ENCODE peak calls at places on chromosomes 12 and 14, in eight cellular contexts. P, N, U, I, H, T, B and Y are unnamed samples.

GRCh38 chr12:68521321-68521839 is 89.3 kb upstream of the RAP1B start:
- DNase-seq in P (peak), N (no peak), U (no peak), I (no peak), H (no peak), T (no peak), B (no peak), Y (peak)

GRCh38 chr12:91406920-91407341 is 224.3 kb upstream of the DCN start:
- DNase-seq in P (peak), N (no peak), U (no peak), I (no peak), H (no peak), T (no peak), B (peak), Y (peak)

GRCh38 chr12:69171881-69172280 is 67.5 kb upstream of the CPSF6 start:
- DNase-seq in P (no peak), N (no peak), U (no peak), I (no peak), H (no peak), T (no peak), B (no peak), Y (no peak)

GRCh38 chr14:74865156-74865555 is 10.8 kb downstream of the PROX2 start:
- DNase-seq in P (no peak), N (no peak), U (no peak), I (no peak), H (no peak), T (no peak), B (no peak), Y (no peak)

GRCh38 chr14:22383515-22384166 is 205.4 kb downstream of the DAD1 start:
- DNase-seq in P (no peak), N (peak), U (no peak), I (no peak), H (no peak), T (no peak), B (no peak), Y (no peak)

GRCh38 chr12:56634837-56635538 is 4.9 kb upstream of the BAZ2A start:
- DNase-seq in P (peak), N (peak), U (no peak), I (peak), H (peak), T (peak), B (peak), Y (peak)

GRCh38 chr14:101183376-101184103 is 280.0 kb upstream of the RTL1 start:
- DNase-seq in P (no peak), N (no peak), U (no peak), I (no peak), H (no peak), T (peak), B (no peak), Y (no peak)

GRCh38 chr12:112979281-112979680 is 962 bp downstream of the OAS2 start:
- DNase-seq in P (peak), N (peak), U (no peak), I (no peak), H (no peak), T (no peak), B (peak), Y (peak)

GRCh38 chr12:69671597-69671996 is 27.5 kb downstream of the BEST3 start:
- DNase-seq in P (no peak), N (no peak), U (no peak), I (no peak), H (no peak), T (no peak), B (no peak), Y (no peak)

DNA sequence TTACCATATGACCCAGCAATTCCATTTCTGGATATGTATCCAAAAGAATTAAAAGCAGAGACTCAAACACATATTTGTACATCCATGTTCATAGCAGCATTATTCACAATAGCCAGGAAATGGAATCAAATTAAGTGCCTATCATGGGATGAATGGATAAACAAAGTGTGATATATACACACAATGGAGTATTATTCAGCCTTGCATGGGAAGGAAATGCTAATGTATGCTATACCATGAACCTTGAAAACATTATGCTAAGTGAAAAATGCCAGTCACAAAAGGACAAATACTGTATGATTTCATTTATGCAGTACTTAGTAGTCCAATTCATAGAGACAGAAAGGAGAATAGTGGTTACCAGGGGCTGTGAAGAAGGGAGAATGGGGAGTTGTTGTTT is 32.1 kb upstream of the CSRNP2 start:
- DNase-seq in P (no peak), N (no peak), U (no peak), I (no peak), H (no peak), T (no peak), B (no peak), Y (no peak)
- TF ChIP-seq CTCF in P (no peak), N (no peak), U (no peak), I (no peak), H (no peak), T (no peak), B (no peak), Y (no peak)

GRCh38 chr14:59377991-59378720 is 87.0 kb downstream of the GPR135 start:
- DNase-seq in P (no peak), N (no peak), U (no peak), I (no peak), H (no peak), T (no peak), B (no peak), Y (no peak)
- H3K27ac ChIP-seq in P (no peak), N (peak), U (no peak), I (no peak), H (no peak), T (no peak), B (peak), Y (no peak)

GRCh38 chr14:92941531-92941930 is 18.6 kb downstream of the CHGA start:
- DNase-seq in P (no peak), N (no peak), U (no peak), I (no peak), H (peak), T (no peak), B (no peak), Y (no peak)

GRCh38 chr14:92942136-92942535 is 19.2 kb downstream of the CHGA start:
- DNase-seq in P (no peak), N (no peak), U (no peak), I (no peak), H (no peak), T (no peak), B (no peak), Y (no peak)

GRCh38 chr14:92943855-92944570 is 21.1 kb downstream of the CHGA start:
- DNase-seq in P (no peak), N (no peak), U (no peak), I (no peak), H (peak), T (no peak), B (no peak), Y (no peak)

GRCh38 chr14:92942576-92942975 is 19.6 kb downstream of the CHGA start:
- DNase-seq in P (no peak), N (no peak), U (no peak), I (no peak), H (no peak), T (no peak), B (no peak), Y (no peak)

GRCh38 chr14:92942976-92943710 is 20.2 kb downstream of the CHGA start:
- DNase-seq in P (no peak), N (no peak), U (no peak), I (no peak), H (peak), T (no peak), B (no peak), Y (no peak)
- TF ChIP-seq CTCF in P (no peak), N (no peak), U (no peak), I (no peak), H (no peak), T (no peak), B (no peak), Y (no peak)

GRCh38 chr12:27896419-27896990 is 76.0 kb downstream of the PTHLH start:
- DNase-seq in P (no peak), N (no peak), U (no peak), I (no peak), H (no peak), T (no peak), B (no peak), Y (no peak)

GRCh38 chr12:27899151-27899661 is 73.3 kb downstream of the PTHLH start:
- DNase-seq in P (peak), N (no peak), U (no peak), I (no peak), H (no peak), T (no peak), B (no peak), Y (peak)

GRCh38 chr12:27900920-27901879 is 71.3 kb downstream of the PTHLH start:
- DNase-seq in P (no peak), N (no peak), U (no peak), I (no peak), H (no peak), T (no peak), B (no peak), Y (no peak)

GRCh38 chr12:27894309-27894708 is 78.2 kb downstream of the PTHLH start:
- DNase-seq in P (no peak), N (no peak), U (no peak), I (no peak), H (no peak), T (no peak), B (no peak), Y (no peak)

DNA sequence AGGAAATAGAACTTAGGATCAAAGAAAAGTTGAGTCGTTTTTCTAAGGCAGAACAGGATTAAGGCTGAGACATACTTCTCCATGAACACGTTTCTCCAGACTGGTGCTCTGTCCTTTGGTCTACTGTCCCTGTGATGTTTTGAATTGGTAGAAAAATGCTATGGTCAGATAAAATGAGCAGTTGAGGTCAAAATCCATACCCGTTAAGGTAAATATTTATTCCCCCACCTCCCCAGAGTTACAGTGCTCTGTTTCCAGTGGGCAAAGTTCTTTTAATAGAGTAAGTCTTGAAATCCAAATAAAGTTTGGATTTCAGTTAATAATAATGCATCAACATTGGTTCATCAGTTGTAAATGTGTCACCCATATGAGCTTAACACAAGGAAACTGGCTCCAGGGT is 74.5 kb downstream of the PTHLH start:
- DNase-seq in P (no peak), N (no peak), U (no peak), I (no peak), H (no peak), T (no peak), B (no peak), Y (no peak)
- H3K27ac ChIP-seq in P (no peak), N (no peak), U (no peak), I (no peak), H (no peak), T (no peak), B (no peak), Y (no peak)

GRCh38 chr14:54193871-54194270 is 202.9 kb upstream of the CDKN3 start:
- DNase-seq in P (no peak), N (no peak), U (no peak), I (no peak), H (no peak), T (no peak), B (no peak), Y (no peak)

GRCh38 chr14:54189358-54190354 is 207.2 kb upstream of the CDKN3 start:
- DNase-seq in P (peak), N (no peak), U (no peak), I (no peak), H (no peak), T (no peak), B (no peak), Y (peak)

GRCh38 chr14:54192610-54193009 is 204.2 kb upstream of the CDKN3 start:
- DNase-seq in P (no peak), N (no peak), U (no peak), I (no peak), H (no peak), T (no peak), B (no peak), Y (no peak)

GRCh38 chr14:54194501-54194900 is 202.3 kb upstream of the CDKN3 start:
- DNase-seq in P (no peak), N (no peak), U (no peak), I (no peak), H (no peak), T (no peak), B (no peak), Y (no peak)

DNA sequence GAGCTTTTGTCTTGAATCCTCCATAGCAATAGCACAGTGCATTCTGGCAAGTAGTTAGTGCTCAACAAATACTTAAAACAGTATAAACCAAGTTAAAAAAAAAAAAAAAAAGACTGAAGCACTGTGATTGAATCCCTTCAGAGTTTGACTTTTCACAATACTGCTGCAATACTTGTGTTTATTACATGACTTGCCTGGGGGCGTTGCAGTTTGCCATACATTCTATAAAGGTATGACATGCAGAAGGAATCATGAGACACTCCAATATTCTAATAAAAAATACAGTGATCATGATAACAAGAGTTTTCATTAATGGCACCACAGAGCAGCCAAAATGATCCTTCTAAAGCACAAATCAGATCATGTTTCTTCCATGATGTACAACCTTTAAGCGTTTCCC is 205.0 kb upstream of the CDKN3 start:
- DNase-seq in P (no peak), N (no peak), U (no peak), I (no peak), H (no peak), T (no peak), B (no peak), Y (no peak)
- TF ChIP-seq CTCF in P (no peak), N (no peak), U (no peak), I (no peak), H (no peak), T (no peak), B (no peak), Y (no peak)

GRCh38 chr14:24429395-24430142 is at the start of the genes CBLN3 and KHNYN:
- DNase-seq in P (peak), N (peak), U (peak), I (peak), H (peak), T (peak), B (peak), Y (peak)
- H3K27ac ChIP-seq in P (peak), N (peak), U (peak), I (peak), H (peak), T (no peak), B (peak), Y (peak)

DNA sequence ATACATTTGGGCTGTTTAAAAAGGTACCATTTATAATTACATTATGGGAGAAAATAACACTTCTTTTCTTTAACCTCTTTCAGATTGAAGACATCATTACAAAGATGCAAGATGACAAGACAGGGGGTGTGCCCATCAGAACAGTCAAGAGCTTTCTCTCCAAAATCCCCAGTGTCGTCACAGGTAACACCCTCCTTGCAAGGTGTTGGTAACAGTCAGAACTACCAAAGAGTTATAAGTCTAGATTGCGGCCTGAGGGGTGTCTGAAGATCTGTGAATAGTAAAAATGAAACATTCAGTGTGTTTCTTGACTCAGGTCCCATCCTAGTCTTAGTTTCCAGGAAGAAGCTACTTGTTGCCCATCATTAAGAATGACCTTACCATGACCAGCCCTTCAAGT is 419.8 kb downstream of the RGS6 start:
- DNase-seq in P (no peak), N (no peak), U (no peak), I (no peak), H (no peak), T (no peak), B (no peak), Y (no peak)
- TF ChIP-seq CTCF in P (no peak), N (no peak), U (no peak), I (no peak), H (no peak), T (no peak), B (no peak), Y (no peak)

DNA sequence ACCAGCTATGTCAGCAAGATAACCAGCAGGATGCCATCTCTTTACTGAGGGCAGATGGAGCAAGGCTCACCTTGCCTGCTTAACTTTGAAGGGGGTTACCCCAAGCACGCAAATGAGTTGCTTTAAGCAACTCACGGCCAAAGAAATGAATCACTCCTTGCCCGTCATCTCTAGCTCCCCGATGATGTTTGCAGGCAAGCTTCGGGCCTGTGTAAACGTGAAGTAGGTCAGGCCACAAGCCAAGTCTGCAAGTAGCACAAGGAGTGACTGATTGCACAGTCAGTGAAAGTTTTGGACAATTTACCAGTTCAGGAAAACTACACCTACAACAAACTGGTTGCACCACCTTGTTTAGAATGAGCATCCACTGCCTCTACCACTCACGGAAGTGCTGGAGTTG is 699.7 kb upstream of the TBX3 start:
- DNase-seq in P (peak), N (no peak), U (no peak), I (no peak), H (no peak), T (no peak), B (no peak), Y (peak)
- H3K27ac ChIP-seq in P (peak), N (no peak), U (no peak), I (no peak), H (no peak), T (no peak), B (no peak), Y (peak)

DNA sequence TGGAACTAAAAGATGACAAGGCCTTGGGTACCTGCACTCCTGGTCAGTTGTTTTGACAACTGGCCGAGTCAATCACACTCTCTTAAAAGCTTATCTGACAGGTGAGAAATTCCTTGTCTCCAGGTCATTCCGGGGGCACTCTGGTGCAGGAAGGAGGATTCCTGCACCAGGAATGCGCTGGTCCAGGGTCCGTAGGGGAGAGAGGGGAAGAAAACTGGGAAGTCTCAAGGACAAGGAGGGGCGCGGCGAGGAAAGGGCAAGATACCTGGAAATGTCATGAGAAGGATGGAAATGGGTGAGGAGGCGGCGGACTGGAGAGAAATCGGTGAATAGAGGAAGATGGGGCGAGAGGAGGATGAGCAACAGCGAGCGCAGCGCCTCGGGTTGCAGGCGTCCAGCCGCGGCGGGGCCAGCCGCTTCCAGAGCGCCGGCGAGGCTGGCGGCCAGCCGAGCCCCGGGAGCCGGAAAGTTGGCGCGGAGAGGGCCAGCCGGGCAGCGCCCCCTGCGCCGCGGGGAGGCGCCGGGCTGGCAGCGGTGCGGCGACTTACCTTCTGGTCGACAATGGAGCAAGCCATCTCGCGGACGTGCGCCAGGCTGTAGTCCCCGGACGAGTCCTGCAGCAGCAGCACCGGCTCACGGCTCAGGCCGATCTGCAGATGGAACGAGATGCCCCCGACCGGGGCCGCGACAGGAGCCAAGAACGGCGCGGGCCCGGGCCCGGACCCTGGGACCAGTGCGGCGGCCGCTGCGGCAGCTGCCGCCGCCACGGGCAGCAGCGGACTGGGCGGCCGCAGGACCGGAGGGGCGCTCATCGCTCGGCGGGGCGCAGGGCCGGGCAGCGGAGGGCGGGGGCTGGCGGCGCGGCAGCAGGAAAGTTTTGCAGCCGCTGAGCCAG is 699 bp downstream of the PRKD1 start:
- DNase-seq in P (peak), N (peak), U (no peak), I (peak), H (peak), T (peak), B (peak), Y (peak)
- TF ChIP-seq CTCF in P (no peak), N (no peak), U (no peak), I (peak), H (no peak), T (peak), B (no peak), Y (peak)